ENCODE peak calls at places on chromosome 11, in nine cellular contexts. F is NCI-H2081; D is MCF 10A; A is H7; L is SJSA1; Z is ELR; H is stimulated activated naive B cell treated with anti-CD40 and anti-IgM and Interleukin-4, amounts not matched to agents 10 μg/mL and 1 μg/mL and 100 μg/mL, for 72 hours; J is OCI-M1; C is NCI-H1105 treated with DMSO at 0.1 percent for 48 hours. E is an unnamed sample.

GRCh38 chr11:121318848-121319834 is 26.6 kb downstream of the SC5D start:
- DNase-seq in F (peak; percentile 58), D (peak; percentile 57), A (peak; percentile 29), L (peak; percentile 1), Z (peak; percentile 51), H (no peak), J (peak; percentile 77), C (peak; percentile 88), E (no peak)

GRCh38 chr11:14577835-14578529 is 57.8 kb upstream of the PSMA1 start:
- DNase-seq in F (no peak), D (no peak), A (no peak), L (no peak), Z (no peak), H (no peak), J (no peak), C (no peak), E (no peak)

GRCh38 chr11:4851033-4851432 is 2.0 kb upstream of the OR51S1 start:
- DNase-seq in F (peak; percentile 63), D (no peak), A (no peak), L (no peak), Z (no peak), H (no peak), J (peak; percentile 58), C (no peak), E (no peak)

GRCh38 chr11:69808708-69809107 is 10.5 kb downstream of the FGF3 start:
- DNase-seq in F (no peak), D (no peak), A (peak; percentile 67), L (no peak), Z (no peak), H (no peak), J (peak; percentile 53), C (no peak), E (no peak)

GRCh38 chr11:99773646-99774045 is 752.9 kb downstream of the CNTN5 start:
- DNase-seq in F (no peak), D (peak; percentile 19), A (no peak), L (peak; percentile 3), Z (peak; percentile 83), H (no peak), J (no peak), C (no peak), E (peak; percentile 7)

GRCh38 chr11:27390318-27390958 is 27.4 kb upstream of the CCDC34 start:
- DNase-seq in F (no peak), D (no peak), A (no peak), L (no peak), Z (no peak), H (no peak), J (peak; percentile 51), C (no peak), E (no peak)

GRCh38 chr11:7573193-7573557 is 59.4 kb downstream of the PPFIBP2 start:
- DNase-seq in F (no peak), D (no peak), A (no peak), L (no peak), Z (no peak), H (no peak), J (no peak), C (no peak), E (no peak)

GRCh38 chr11:75954039-75954438 is 139.0 kb downstream of the UVRAG start:
- DNase-seq in F (no peak), D (no peak), A (no peak), L (no peak), Z (peak; percentile 17), H (no peak), J (no peak), C (no peak), E (no peak)

GRCh38 chr11:66723693-66724092 is 5.3 kb downstream of the SPTBN2 start:
- DNase-seq in F (no peak), D (no peak), A (no peak), L (no peak), Z (no peak), H (no peak), J (no peak), C (no peak), E (no peak)

GRCh38 chr11:120985718-120986569 is 38.0 kb upstream of the TBCEL start:
- DNase-seq in F (peak; percentile 70), D (peak; percentile 49), A (peak; percentile 88), L (peak; percentile 19), Z (peak; percentile 56), H (peak; percentile 13), J (peak; percentile 71), C (peak; percentile 79), E (no peak)

GRCh38 chr11:118792642-118793124 is 1.7 kb upstream of the DDX6 start:
- DNase-seq in F (peak; percentile 43), D (peak; percentile 60), A (peak; percentile 91), L (peak; percentile 52), Z (peak; percentile 92), H (peak; percentile 78), J (peak; percentile 100), C (no peak), E (no peak)

GRCh38 chr11:29293825-29294224 is 723.0 kb downstream of the KCNA4 start:
- DNase-seq in F (no peak), D (peak; percentile 55), A (no peak), L (peak; percentile 65), Z (peak; percentile 86), H (no peak), J (peak; percentile 45), C (no peak), E (no peak)

GRCh38 chr11:19742595-19743292 is 30.1 kb downstream of the NAV2 start:
- DNase-seq in F (peak; percentile 70), D (peak; percentile 78), A (peak; percentile 54), L (peak; percentile 38), Z (peak; percentile 77), H (peak; percentile 41), J (peak; percentile 72), C (peak; percentile 70), E (peak; percentile 39)

GRCh38 chr11:34405079-34405858 is 33.5 kb upstream of the CAT start:
- DNase-seq in F (no peak), D (peak; percentile 53), A (no peak), L (no peak), Z (peak; percentile 62), H (no peak), J (peak; percentile 34), C (no peak), E (no peak)

GRCh38 chr11:47000033-47000432 is 63.5 kb downstream of the CSTPP1 start:
- DNase-seq in F (no peak), D (no peak), A (no peak), L (no peak), Z (no peak), H (no peak), J (peak; percentile 30), C (no peak), E (no peak)

GRCh38 chr11:8699903-8700302 is 17.3 kb downstream of the RPL27A start:
- DNase-seq in F (no peak), D (no peak), A (no peak), L (peak; percentile 67), Z (peak; percentile 77), H (no peak), J (no peak), C (no peak), E (no peak)

GRCh38 chr11:1854949-1855885 is 2.3 kb downstream of the LSP1 start:
- DNase-seq in F (no peak), D (no peak), A (no peak), L (no peak), Z (no peak), H (peak; percentile 77), J (no peak), C (no peak), E (no peak)

GRCh38 chr11:60870276-60870675 is 2.9 kb downstream of the ZP1 start:
- DNase-seq in F (peak; percentile 48), D (no peak), A (peak; percentile 73), L (no peak), Z (no peak), H (no peak), J (no peak), C (peak; percentile 68), E (no peak)

GRCh38 chr11:20397281-20397680 is 9.8 kb downstream of the PRMT3 start:
- DNase-seq in F (peak; percentile 57), D (peak; percentile 53), A (peak; percentile 26), L (peak; percentile 5), Z (peak; percentile 67), H (no peak), J (peak; percentile 81), C (peak; percentile 72), E (no peak)

GRCh38 chr11:95592455-95592854 is 197.1 kb downstream of the FAM76B start:
- DNase-seq in F (no peak), D (no peak), A (peak; percentile 2), L (no peak), Z (no peak), H (no peak), J (no peak), C (no peak), E (no peak)

GRCh38 chr11:73201888-73202810 is 15.9 kb upstream of the P2RY2 start:
- DNase-seq in F (no peak), D (no peak), A (no peak), L (no peak), Z (no peak), H (no peak), J (peak; percentile 67), C (no peak), E (no peak)

E was measured in HS-27A.